ENCODE peak calls at places on chromosomes 4 and X, in six cellular contexts. G, Y, U, L, F and T are unnamed samples. For H3K9me3 and H3K27me3, the result is how much of the 10 kb centered on the place peaks cover.

GRCh38 chr4:2296621-2297601 is 35.0 kb upstream of the MXD4 start:
- DNase-seq in U (no peak), Y (no peak), F (no peak), G (no peak), L (no peak), T (peak)

GRCh38 chr4:128424524-128425195 is 137.0 kb upstream of the PGRMC2 start:
- DNase-seq in F (no peak), U (no peak), L (no peak), Y (no peak), G (peak), T (no peak)

GRCh38 chr4:51960486-51960885 is 59.7 kb downstream of the LRRC66 start:
- DNase-seq in U (no peak), L (no peak), Y (no peak), F (no peak), G (no peak), T (no peak)

GRCh38 chrX:122739770-122740169 is 444.3 kb upstream of the GRIA3 start:
- DNase-seq in Y (no peak), F (no peak), U (no peak), G (no peak), L (no peak), T (no peak)

GRCh38 chr4:2255501-2256155 is 6.3 kb downstream of the MXD4 start:
- DNase-seq in F (peak), U (peak), Y (peak), L (peak), G (peak), T (peak)

GRCh38 chr4:153850525-153851280 is 61.8 kb upstream of the SFRP2 start:
- DNase-seq in G (no peak), L (no peak), Y (no peak), F (no peak), U (no peak), T (no peak)

GRCh38 chr4:52260507-52261302 is 209.6 kb downstream of the SPATA18 start:
- DNase-seq in Y (no peak), G (no peak), L (no peak), U (no peak), F (no peak), T (no peak)

GRCh38 chr4:124633285-124633941 is 79.1 kb downstream of the ANKRD50 start:
- DNase-seq in Y (no peak), L (no peak), G (no peak), U (no peak), F (no peak), T (no peak)

GRCh38 chr4:42428036-42428435 is 30.7 kb downstream of the SHISA3 start:
- DNase-seq in Y (no peak), L (no peak), U (no peak), F (no peak), G (no peak), T (no peak)

GRCh38 chrX:54116391-54116790 is 66.7 kb downstream of the FAM120C start:
- DNase-seq in U (no peak), Y (no peak), L (no peak), F (no peak), G (no peak), T (no peak)

GRCh38 chr4:36218121-36218520 is 26.2 kb downstream of the ARAP2 start:
- DNase-seq in U (no peak), F (no peak), L (no peak), Y (no peak), G (no peak), T (no peak)

GRCh38 chr4:26356067-26356466 is 35.3 kb downstream of the RBPJ start:
- DNase-seq in L (no peak), G (peak), U (no peak), F (no peak), Y (no peak), T (no peak)

GRCh38 chrX:9729161-9729885 is 36.3 kb downstream of the GPR143 start:
- DNase-seq in G (no peak), F (no peak), U (no peak), L (no peak), Y (no peak), T (no peak)

GRCh38 chrX:71992711-71993110 is 82.1 kb downstream of the NHSL2 start:
- DNase-seq in U (peak), Y (no peak), G (no peak), F (no peak), L (no peak), T (no peak)

GRCh38 chr4:4456816-4457578 is 70.1 kb downstream of the NSG1 start:
- DNase-seq in F (no peak), L (no peak), U (no peak), Y (no peak), G (no peak), T (no peak)

GRCh38 chr4:18214656-18215055 is 193.1 kb upstream of the LCORL start:
- DNase-seq in G (no peak), F (no peak), L (no peak), Y (no peak), U (no peak), T (no peak)

GRCh38 chrX:76148753-76149152 is 24.1 kb upstream of the PBDC1 start:
- DNase-seq in U (peak), F (peak), G (peak), L (no peak), Y (no peak), T (no peak)

GRCh38 chr4:6938237-6938636 is 28.6 kb downstream of the TBC1D14 start:
- DNase-seq in G (no peak), Y (no peak), L (peak), U (no peak), F (no peak), T (peak)

GRCh38 chrX:41956027-41956426 is 32.7 kb upstream of the CASK start:
- DNase-seq in F (no peak), L (no peak), U (no peak), Y (no peak), G (no peak), T (no peak)

GRCh38 chr4:37246891-37247290 is 2.3 kb downstream of the NWD2 start:
- DNase-seq in U (no peak), L (no peak), F (no peak), Y (no peak), G (no peak), T (no peak)

GRCh38 chrX:123188081-123188480 is 4.0 kb downstream of the GRIA3 start:
- DNase-seq in F (no peak), U (no peak), Y (no peak), G (peak), L (no peak), T (no peak)

GRCh38 chr4:142528433-142528832 is 317.7 kb downstream of the INPP4B start:
- DNase-seq in L (no peak), Y (no peak), G (no peak), U (no peak), F (no peak), T (no peak)

GRCh38 chrX:67692246-67692645 is 148.4 kb downstream of the AR start:
- DNase-seq in Y (no peak), F (no peak), G (peak), U (no peak), L (no peak), T (no peak)

GRCh38 chr4:20984011-20984836 is 284.0 kb downstream of the PACRGL start:
- DNase-seq in F (no peak), Y (no peak), U (no peak), L (no peak), G (no peak), T (peak)

GRCh38 chrX:104118765-104119164 is 6.4 kb downstream of the ZCCHC18 start:
- DNase-seq in F (no peak), G (no peak), Y (no peak), L (no peak), U (no peak), T (no peak)

GRCh38 chr4:137961051-137961438 is 281.1 kb downstream of the SLC7A11 start:
- DNase-seq in Y (no peak), G (no peak), F (no peak), L (no peak), U (no peak), T (no peak)

GRCh38 chr4:82891728-82892466 is 944 bp upstream of the SEC31A start:
- DNase-seq in F (no peak), L (no peak), Y (no peak), U (no peak), G (no peak), T (no peak)

GRCh38 chr4:39051454-39051853 is 10.6 kb upstream of the KLHL5 start:
- DNase-seq in F (no peak), L (no peak), Y (no peak), U (no peak), G (no peak), T (no peak)

GRCh38 chrX:13472975-13473665 is 96.3 kb upstream of the EGFL6 start:
- DNase-seq in U (no peak), G (no peak), Y (no peak), L (no peak), F (no peak), T (no peak)

GRCh38 chr4:16227462-16227868 is 1.2 kb upstream of the TAPT1 start:
- DNase-seq in U (peak), L (peak), G (peak), Y (peak), F (peak), T (peak)

GRCh38 chr4:154064244-154064643 is 275.4 kb upstream of the SFRP2 start:
- DNase-seq in F (no peak), G (no peak), Y (no peak), U (no peak), L (no peak), T (no peak)

GRCh38 chr4:6049972-6050371 is 31.7 kb upstream of the C4orf50 start:
- DNase-seq in U (no peak), F (no peak), G (no peak), L (no peak), Y (no peak), T (no peak)

GRCh38 chr4:75889537-75890199 is 12.6 kb downstream of the PPEF2 start:
- DNase-seq in L (no peak), U (no peak), G (no peak), Y (no peak), F (no peak), T (no peak)

GRCh38 chrX:10620121-10620699 is at the start of gene MID1:
- DNase-seq in U (no peak), F (peak), Y (peak), G (peak), L (peak), T (peak)

GRCh38 chrX:81866873-81867272 is 665.0 kb downstream of the SH3BGRL start:
- DNase-seq in U (no peak), F (no peak), G (no peak), Y (no peak), L (no peak), T (no peak)
- H3K9me3 ChIP-seq in U (under half), F (under half), G (under half), Y (under half), L (under half), T (under half)

GRCh38 chrX:106917830-106918500 is 2.2 kb upstream of the CLDN2 start:
- DNase-seq in U (peak), F (no peak), G (peak), Y (no peak), L (no peak), T (no peak)

GRCh38 chrX:106921637-106922036 is 1.4 kb downstream of the CLDN2 start:
- DNase-seq in Y (no peak), U (no peak), G (no peak), L (no peak), F (no peak), T (no peak)

DNA sequence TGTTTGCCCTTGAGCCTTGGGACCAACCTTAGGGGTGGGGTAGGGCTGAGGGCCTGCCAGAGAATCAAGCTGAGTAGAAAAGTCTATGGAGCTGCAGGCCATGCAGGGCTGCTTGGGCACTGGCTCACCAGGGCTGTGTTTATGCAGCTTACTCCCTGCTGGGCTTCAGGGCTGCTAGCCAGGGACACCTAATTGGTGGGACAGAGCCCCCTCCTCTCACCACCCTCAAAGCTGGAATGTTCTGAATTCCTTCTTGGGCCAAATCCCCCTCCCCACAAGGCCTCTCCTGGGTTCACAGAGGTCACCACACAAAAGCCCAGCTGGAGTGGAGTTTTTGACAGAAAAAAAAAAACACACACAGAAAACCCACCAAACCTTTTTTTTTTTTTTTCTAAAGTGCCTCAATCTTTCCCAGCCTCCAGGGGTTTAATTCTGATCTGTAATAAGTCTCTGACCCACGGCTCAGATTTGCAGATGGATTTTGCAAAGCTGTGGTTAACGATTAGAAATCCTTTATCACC is at the start of gene CLDN2:
- DNase-seq in U (no peak), L (no peak), G (no peak), F (no peak), Y (no peak), T (no peak)
- H3K27me3 ChIP-seq in U (under half), L (under half), G (under half), F (under half), Y (under half), T (under half)

GRCh38 chr4:152539556-152540292 is 3.8 kb upstream of the FBXW7 start:
- DNase-seq in G (no peak), Y (no peak), U (no peak), F (no peak), L (no peak), T (no peak)
- H3K27ac ChIP-seq in G (no peak), Y (no peak), U (peak), F (no peak), L (no peak), T (no peak)

GRCh38 chrX:47918274-47918673 is 81.6 kb downstream of the ZNF81 start:
- DNase-seq in G (no peak), F (no peak), L (no peak), U (no peak), Y (no peak), T (no peak)

GRCh38 chrX:47915886-47916493 is 79.3 kb downstream of the ZNF81 start:
- DNase-seq in G (no peak), L (no peak), U (no peak), F (no peak), Y (no peak), T (no peak)
- H3K9me3 ChIP-seq in G (under half), L (under half), U (under half), F (under half), Y (under half), T (under half)

DNA sequence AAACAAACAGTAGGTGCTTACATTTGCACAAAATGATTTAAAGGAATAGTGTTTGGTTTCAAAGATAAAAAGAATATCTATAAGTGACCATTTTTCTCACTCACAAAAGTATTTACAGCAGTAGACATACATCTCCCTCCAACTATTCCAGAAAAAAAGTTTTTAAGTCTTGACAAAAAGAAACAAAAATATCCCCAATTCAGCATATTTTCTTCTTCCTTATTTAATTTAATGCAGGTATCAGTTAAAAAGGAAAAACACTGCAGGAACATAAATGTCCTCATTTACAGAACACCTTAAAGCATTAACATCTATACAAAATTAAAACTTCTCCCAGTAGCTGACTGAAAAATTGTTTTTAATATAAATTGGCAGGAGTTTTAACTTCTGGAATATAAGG is 4.2 kb downstream of the MAB21L2 start:
- DNase-seq in F (no peak), U (no peak), Y (no peak), L (no peak), G (no peak), T (no peak)
- H3K27me3 ChIP-seq in F (under half), U (under half), Y (under half), L (under half), G (under half), T (under half)

GRCh38 chr4:87529187-87529586 is at the start of gene SPARCL1:
- DNase-seq in Y (peak), G (no peak), U (no peak), F (peak), L (peak), T (no peak)
- H3K27ac ChIP-seq in Y (peak), G (no peak), U (no peak), F (peak), L (peak), T (peak)

DNA sequence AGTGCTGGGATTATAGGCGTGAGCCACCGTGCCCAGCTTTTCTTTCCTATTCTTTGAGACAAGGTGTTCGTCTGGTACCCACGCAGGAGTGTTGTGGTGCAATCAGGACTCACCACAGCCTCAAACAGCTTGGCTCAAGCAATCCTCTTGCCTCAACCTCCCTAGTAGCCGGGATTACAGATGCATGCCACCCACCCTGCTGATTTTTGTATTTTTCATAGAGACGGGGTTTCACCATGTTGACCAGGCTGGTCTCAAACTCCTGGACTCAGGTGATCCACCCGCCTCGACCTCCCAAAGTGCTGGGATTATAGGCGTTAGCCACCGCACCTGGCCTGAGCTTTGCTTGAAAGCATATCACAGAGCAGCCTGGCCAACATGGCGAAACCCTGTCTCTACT is 1.5 kb upstream of the CRLF2 start:
- DNase-seq in L (no peak), G (no peak), Y (no peak), F (no peak), U (no peak), T (no peak)
- H3K9me3 ChIP-seq in L (under half), G (under half), Y (under half), F (under half), U (under half), T (under half)

GRCh38 chr4:187615972-187616371 is 379.6 kb upstream of the ZFP42 start:
- DNase-seq in U (no peak), G (no peak), L (no peak), F (no peak), Y (no peak), T (no peak)

GRCh38 chr4:187612211-187612780 is 383.3 kb upstream of the ZFP42 start:
- DNase-seq in U (no peak), G (peak), F (no peak), Y (no peak), L (no peak), T (no peak)

GRCh38 chr4:187617117-187617516 is 378.5 kb upstream of the ZFP42 start:
- DNase-seq in G (no peak), U (no peak), Y (no peak), L (no peak), F (no peak), T (no peak)

GRCh38 chr4:187608001-187608421 is 387.6 kb upstream of the ZFP42 start:
- DNase-seq in G (peak), Y (no peak), F (no peak), L (no peak), U (no peak), T (no peak)

DNA sequence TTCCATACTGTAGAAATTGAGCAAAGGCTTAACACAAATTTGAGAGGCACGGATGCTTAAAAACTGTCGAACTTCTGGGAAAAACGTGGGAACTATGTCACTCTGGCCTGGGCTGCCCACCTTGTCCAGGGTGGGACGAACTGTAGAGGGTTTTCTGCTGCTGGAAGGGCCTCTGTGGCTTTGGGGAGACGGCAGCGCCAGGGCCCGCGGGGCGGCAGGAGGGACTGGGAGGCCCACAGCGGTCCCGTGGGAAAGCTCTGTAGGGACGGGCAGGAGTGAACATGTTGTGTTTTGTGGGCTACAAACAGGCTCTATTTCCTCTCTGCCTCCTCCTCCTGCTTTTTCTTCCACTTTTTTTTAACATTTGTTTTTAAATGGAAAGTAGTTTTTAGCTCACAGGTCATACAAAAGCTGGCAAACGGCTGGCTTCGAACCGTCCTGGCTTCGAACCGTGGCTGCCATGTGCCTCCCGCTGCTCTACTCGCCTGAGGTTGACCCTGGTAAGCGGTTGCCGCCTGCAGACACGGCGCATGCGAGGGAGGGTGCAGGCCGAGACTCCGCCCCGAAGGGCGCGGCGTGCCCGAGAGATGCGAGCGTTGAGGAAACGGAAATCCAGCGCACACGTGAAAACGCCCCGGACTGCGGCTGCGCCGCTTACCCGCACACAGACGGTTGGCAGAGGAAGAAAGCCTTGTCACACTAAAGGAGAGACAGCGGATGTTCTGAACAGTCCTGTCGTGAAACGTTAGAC is 382.3 kb upstream of the ZFP42 start:
- DNase-seq in F (no peak), G (no peak), Y (no peak), L (no peak), U (no peak), T (no peak)
- H3K27me3 ChIP-seq in F (under half), G (under half), Y (under half), L (under half), U (under half), T (under half)

GRCh38 chrX:38940547-38940946 is 139.3 kb downstream of the MID1IP1 start:
- DNase-seq in F (no peak), U (no peak), G (no peak), Y (no peak), L (no peak), T (no peak)
- H3K27ac ChIP-seq in F (no peak), U (no peak), G (no peak), Y (peak), L (peak), T (no peak)